ENCODE peak calls at places on chromosomes 2 and 18, in seven cellular contexts. Y is K562, P is GM12878, D is HepG2, F is H1, J is HCT116, L is SK-N-SH. C is an unnamed sample. For H3K4me1, the result is how much of the 10 kb centered on the place peaks cover.

GRCh38 chr2:178679891-178680290 is 127.3 kb downstream of the TTN start:
- DNase-seq in F (no peak), P (no peak), Y (no peak), J (no peak), L (no peak), D (no peak), C (no peak)

GRCh38 chr2:230949966-230950832 is 25.2 kb upstream of the GPR55 start:
- DNase-seq in F (no peak), P (peak), D (no peak), L (no peak), J (no peak), Y (no peak), C (no peak)

GRCh38 chr2:6310186-6310909 is 555.4 kb downstream of the CMPK2 start:
- DNase-seq in J (no peak), Y (no peak), L (peak), F (no peak), D (no peak), P (no peak), C (no peak)

GRCh38 chr2:25453199-25453903 is 111.6 kb upstream of the DNMT3A start:
- DNase-seq in Y (no peak), P (peak), F (no peak), D (no peak), J (no peak), L (no peak), C (no peak)

GRCh38 chr2:161995553-161996016 is 78.4 kb downstream of the DPP4 start:
- DNase-seq in F (no peak), D (peak), L (no peak), J (no peak), Y (no peak), P (no peak), C (no peak)

GRCh38 chr18:64037812-64038414 is 68.0 kb downstream of the SERPINB8 start:
- DNase-seq in F (no peak), L (peak), D (peak), P (no peak), J (peak), Y (peak), C (peak)

GRCh38 chr2:15765686-15766302 is 174.1 kb downstream of the DDX1 start:
- DNase-seq in P (no peak), J (no peak), D (no peak), F (no peak), Y (no peak), L (no peak), C (no peak)

GRCh38 chr18:8957731-8958130 is 144.8 kb upstream of the NDUFV2 start:
- DNase-seq in Y (no peak), L (no peak), F (no peak), D (no peak), J (no peak), P (no peak), C (no peak)

GRCh38 chr2:23556929-23557328 is 171.9 kb downstream of the KLHL29 start:
- DNase-seq in Y (no peak), L (peak), J (no peak), D (no peak), F (no peak), P (no peak), C (no peak)

GRCh38 chr2:195820373-195820772 is 163.3 kb downstream of the SLC39A10 start:
- DNase-seq in L (no peak), J (peak), Y (no peak), P (no peak), F (no peak), D (no peak), C (no peak)

GRCh38 chr2:70118798-70119454 is 31.6 kb downstream of the PCBP1 start:
- DNase-seq in L (no peak), J (no peak), F (no peak), P (no peak), Y (peak), D (peak), C (peak)

GRCh38 chr2:189327879-189328351 is 113.4 kb upstream of the WDR75 start:
- DNase-seq in L (no peak), D (no peak), J (no peak), F (no peak), Y (no peak), P (no peak), C (no peak)

GRCh38 chr2:134411828-134412638 is 158.2 kb downstream of the MGAT5 start:
- DNase-seq in Y (peak), D (peak), F (peak), J (peak), P (peak), L (peak), C (peak)

GRCh38 chr2:213847316-213847715 is 563.1 kb downstream of the SPAG16 start:
- DNase-seq in F (no peak), L (no peak), D (no peak), J (no peak), Y (no peak), P (no peak), C (no peak)

GRCh38 chr2:112627060-112628040 is 18.4 kb upstream of the SLC20A1 start:
- DNase-seq in P (no peak), D (no peak), L (no peak), F (no peak), J (no peak), Y (peak), C (no peak)

GRCh38 chr18:36711813-36712444 is 116.9 kb downstream of the TPGS2 start:
- DNase-seq in D (no peak), J (peak), P (no peak), Y (no peak), L (no peak), F (no peak), C (no peak)

DNA sequence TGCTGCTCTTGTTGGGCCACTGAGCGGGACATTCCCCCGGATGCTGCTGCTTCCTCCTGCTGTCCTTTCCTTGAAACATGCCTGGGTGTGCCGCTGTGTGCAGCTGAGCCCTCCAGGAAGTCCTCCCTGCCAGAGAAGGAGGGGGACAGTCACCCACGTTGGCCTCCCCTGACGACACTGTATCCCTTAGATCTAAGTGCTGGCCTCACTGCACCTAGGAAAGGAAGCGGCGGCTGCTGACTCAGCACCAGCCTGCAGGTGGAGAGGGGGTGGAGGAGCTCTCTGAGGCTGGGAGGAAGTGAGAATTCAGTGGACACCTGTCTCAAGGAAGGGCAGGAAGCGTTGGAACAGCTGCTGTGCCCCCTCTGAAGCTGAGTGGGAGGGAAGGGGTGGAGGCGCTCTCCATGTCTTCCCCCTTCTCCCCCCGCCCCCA is 239.8 kb downstream of the HAUS1 start:
- DNase-seq in L (no peak), P (peak), J (no peak), Y (peak), D (no peak), F (peak), C (no peak)
- TF ChIP-seq YY1 in L (no peak), P (no peak), J (no peak), Y (no peak), D (no peak), F (no peak), C (no peak)

DNA sequence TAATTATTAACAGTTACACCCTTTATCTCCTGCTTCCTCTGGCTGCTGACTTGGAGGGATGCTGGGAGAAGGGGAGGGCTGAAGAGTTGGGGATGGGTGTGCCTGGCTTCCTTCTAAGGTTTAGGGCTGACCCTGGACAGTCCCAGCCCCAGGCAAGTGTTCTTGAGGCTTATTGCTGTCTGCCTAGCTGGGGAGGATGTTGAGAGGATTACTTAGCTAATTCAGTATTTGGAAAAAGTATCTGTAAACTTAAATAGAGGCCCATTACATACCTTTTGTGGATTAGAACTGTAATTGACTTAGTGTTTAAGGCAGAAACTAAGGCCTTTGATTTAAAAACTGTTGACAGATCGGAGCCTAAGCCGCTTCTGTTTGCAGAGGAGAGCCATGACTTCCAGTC is 67.6 kb downstream of the AGAP1 start:
- DNase-seq in D (no peak), J (no peak), Y (no peak), L (no peak), P (no peak), F (no peak), C (no peak)
- H3K4me1 ChIP-seq in D (under half), J (under half), Y (under half), L (under half), P (under half), F (under half), C (under half)

DNA sequence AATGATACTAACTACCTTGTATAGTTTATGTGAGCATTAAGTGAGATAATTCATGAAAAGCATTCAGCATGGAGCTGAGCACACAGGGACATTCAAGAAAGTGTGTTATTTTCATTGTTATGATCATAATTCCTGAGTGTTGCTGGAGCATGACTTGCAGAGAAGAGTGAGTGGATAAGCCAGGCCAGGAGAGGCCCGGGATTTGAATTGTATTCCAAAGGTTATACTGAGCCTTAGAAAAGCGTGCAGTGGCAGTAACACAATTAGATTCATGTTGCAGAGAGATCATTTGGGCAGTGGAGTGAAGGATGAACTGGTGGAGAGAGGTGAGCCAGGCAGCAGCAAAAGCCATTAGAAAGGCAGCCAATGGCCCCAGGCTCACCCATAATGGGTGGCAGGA is 142.9 kb upstream of the SH3BP4 start:
- DNase-seq in Y (no peak), D (no peak), J (no peak), F (no peak), L (peak), P (no peak), C (no peak)
- TF ChIP-seq YY1 in Y (no peak), D (no peak), J (no peak), F (no peak), L (no peak), P (no peak), C (no peak)

GRCh38 chr2:10331702-10332401 is 29.1 kb downstream of the HPCAL1 start:
- DNase-seq in P (peak), J (no peak), F (no peak), L (no peak), D (no peak), Y (peak), C (no peak)

GRCh38 chr2:10333966-10334365 is 31.3 kb downstream of the HPCAL1 start:
- DNase-seq in L (no peak), P (no peak), Y (no peak), D (no peak), F (no peak), J (no peak), C (no peak)

GRCh38 chr2:10332402-10333246 is 29.9 kb downstream of the HPCAL1 start:
- DNase-seq in F (no peak), J (no peak), D (no peak), P (no peak), L (no peak), Y (peak), C (no peak)

GRCh38 chr2:10335046-10335840 is 32.5 kb downstream of the HPCAL1 start:
- DNase-seq in P (no peak), J (no peak), Y (no peak), L (no peak), F (no peak), D (no peak), C (no peak)

DNA sequence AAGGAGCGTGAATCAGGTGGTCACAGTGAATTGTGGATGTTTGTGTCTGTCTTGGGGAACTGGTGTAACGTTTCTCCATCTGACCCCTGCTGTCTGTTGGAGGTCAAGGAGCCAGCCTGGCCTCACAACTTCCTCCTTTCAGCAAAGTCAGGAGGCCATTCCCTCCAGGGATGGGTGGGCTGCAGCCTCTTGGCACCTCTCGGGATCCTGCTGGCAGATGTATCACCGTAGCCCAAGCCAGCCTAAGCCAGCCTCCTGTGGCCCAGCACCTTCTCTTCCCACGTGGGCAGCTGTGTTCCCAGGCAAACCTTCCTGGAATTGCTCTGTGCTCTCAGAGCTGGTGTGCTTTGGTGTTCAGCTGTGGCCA is 30.5 kb downstream of the HPCAL1 start:
- DNase-seq in Y (peak), J (no peak), F (no peak), L (no peak), P (no peak), D (no peak), C (no peak)
- H3K4me1 ChIP-seq in Y (half or more), J (half or more), F (under half), L (under half), P (under half), D (half or more), C (under half)

GRCh38 chr2:140580799-140581198 is 1550.0 kb downstream of the LRP1B start:
- DNase-seq in L (peak), F (no peak), D (no peak), Y (no peak), J (no peak), P (no peak), C (no peak)
- TF ChIP-seq YY1 in L (no peak), F (no peak), D (no peak), Y (no peak), J (no peak), P (no peak), C (no peak)

GRCh38 chr2:217952409-217952808 is 50.4 kb downstream of the TNS1 start:
- DNase-seq in F (no peak), P (no peak), D (no peak), J (no peak), L (no peak), Y (no peak), C (no peak)
- H3K4me1 ChIP-seq in F (under half), P (under half), D (under half), J (under half), L (under half), Y (under half), C (under half)

DNA sequence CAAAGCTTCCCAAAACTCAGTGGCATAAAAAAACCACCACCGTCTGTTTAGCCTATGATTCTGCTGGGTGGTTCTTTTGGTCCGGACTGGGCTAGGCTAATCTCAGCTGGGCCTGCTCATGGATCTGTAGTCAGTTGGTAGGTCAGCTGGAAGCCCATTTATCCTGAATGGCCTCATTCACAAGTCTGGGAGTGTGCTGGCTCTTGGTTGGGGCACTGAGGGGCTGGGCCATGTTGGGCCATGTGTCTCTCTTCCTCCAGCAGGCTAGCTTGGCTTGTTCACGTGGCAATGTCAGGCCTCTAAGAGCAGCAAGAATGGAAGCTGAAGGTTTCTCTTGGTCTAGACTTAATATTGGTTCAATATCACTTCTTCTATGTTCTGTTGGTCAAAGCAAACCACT is 95.7 kb upstream of the HS6ST1 start:
- DNase-seq in P (no peak), F (peak), Y (no peak), D (no peak), L (peak), J (no peak), C (no peak)
- TF ChIP-seq YY1 in P (no peak), F (no peak), Y (no peak), D (no peak), L (no peak), J (no peak), C (no peak)

GRCh38 chr18:2980607-2980923 is 32.4 kb downstream of the LPIN2 start:
- DNase-seq in F (no peak), Y (no peak), D (no peak), J (no peak), L (no peak), P (no peak), C (no peak)

GRCh38 chr18:2983296-2983695 is 29.6 kb downstream of the LPIN2 start:
- DNase-seq in L (no peak), D (no peak), J (no peak), F (no peak), P (no peak), Y (no peak), C (no peak)

GRCh38 chr18:2981212-2981728 is 31.7 kb downstream of the LPIN2 start:
- DNase-seq in D (no peak), J (no peak), F (no peak), P (no peak), L (no peak), Y (no peak), C (no peak)

GRCh38 chr18:2984703-2985261 is 28.2 kb downstream of the LPIN2 start:
- DNase-seq in Y (no peak), L (no peak), D (peak), F (no peak), P (no peak), J (no peak), C (no peak)

DNA sequence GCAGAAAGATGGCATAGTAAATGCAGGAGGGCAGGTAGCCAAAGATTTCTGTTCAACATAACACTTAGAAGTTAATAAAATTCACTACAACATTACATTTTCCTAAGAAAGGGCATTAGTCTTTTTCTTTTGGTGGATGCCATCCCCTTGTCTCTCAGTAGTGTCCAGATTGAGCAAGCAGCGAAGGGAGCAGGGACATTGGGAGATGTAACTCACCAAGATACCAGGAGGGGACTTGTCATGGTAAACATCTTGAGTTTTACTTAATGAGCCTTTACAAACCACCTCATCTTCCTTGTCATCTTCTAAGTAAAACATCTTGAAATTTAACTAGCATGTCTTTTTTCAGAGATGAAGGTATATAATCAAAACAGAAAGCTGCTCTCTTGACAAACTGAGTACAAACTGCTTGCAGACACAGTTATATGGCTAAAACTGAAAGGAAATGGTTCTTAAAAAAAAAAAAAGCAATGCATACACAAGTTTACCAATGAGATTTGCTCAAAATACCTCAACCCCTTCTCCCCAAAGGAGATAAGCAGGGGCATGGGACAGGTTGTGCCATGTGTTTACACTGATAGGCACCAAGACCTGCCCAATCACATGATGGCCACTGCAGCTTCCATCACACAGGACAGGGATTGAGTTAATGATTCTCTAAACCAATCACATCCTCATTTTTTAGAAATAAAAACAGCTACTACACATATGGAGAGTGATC is 30.3 kb downstream of the LPIN2 start:
- DNase-seq in D (peak), L (no peak), F (no peak), P (no peak), J (no peak), Y (no peak), C (no peak)
- H3K4me1 ChIP-seq in D (half or more), L (under half), F (under half), P (under half), J (under half), Y (under half), C (under half)

GRCh38 chr18:14905350-14905749 is 157.4 kb downstream of the ANKRD30B start:
- DNase-seq in L (no peak), J (no peak), P (no peak), Y (no peak), F (no peak), D (no peak), C (no peak)

GRCh38 chr18:14905979-14906378 is 158.0 kb downstream of the ANKRD30B start:
- DNase-seq in L (no peak), D (no peak), J (no peak), Y (no peak), P (no peak), F (no peak), C (no peak)

GRCh38 chr18:14900435-14900834 is 152.5 kb downstream of the ANKRD30B start:
- DNase-seq in F (no peak), P (no peak), J (no peak), Y (no peak), L (no peak), D (no peak), C (no peak)
- TF ChIP-seq YY1 in F (no peak), P (no peak), J (no peak), Y (no peak), L (no peak), D (no peak), C (no peak)

GRCh38 chr2:100245681-100246080 is 76.6 kb downstream of the LONRF2 start:
- DNase-seq in P (no peak), F (no peak), Y (no peak), L (no peak), J (no peak), D (no peak), C (no peak)
- H3K4me1 ChIP-seq in P (under half), F (under half), Y (under half), L (under half), J (under half), D (under half), C (under half)